ENCODE peak calls at places on chromosomes 6 and 20, in six cellular contexts. M, F, Q, N, S and U are unnamed samples.

GRCh38 chr6:139262519-139263300 is 29.1 kb downstream of the TXLNB start:
- DNase-seq in M (no peak), F (no peak), Q (peak), N (no peak), S (no peak), U (no peak)

GRCh38 chr6:13873288-13874190 is 51.2 kb upstream of the RNF182 start:
- DNase-seq in M (no peak), F (peak), Q (peak), N (peak), S (peak), U (peak)

GRCh38 chr20:33668087-33668790 is 1.5 kb downstream of the ACTL10 start:
- DNase-seq in M (peak), F (peak), Q (peak), N (no peak), S (peak), U (no peak)

GRCh38 chr6:124795879-124796838 is 166.1 kb upstream of the RNF217 start:
- DNase-seq in M (peak), F (peak), Q (no peak), N (no peak), S (no peak), U (no peak)

GRCh38 chr20:1150218-1150617 is 31.8 kb downstream of the PSMF1 start:
- DNase-seq in M (no peak), F (no peak), Q (peak), N (no peak), S (no peak), U (no peak)

GRCh38 chr20:34815636-34816035 is 9.8 kb downstream of the NCOA6 start:
- DNase-seq in M (peak), F (no peak), Q (no peak), N (no peak), S (no peak), U (no peak)

GRCh38 chr6:14882394-14883073 is 363.3 kb upstream of the JARID2 start:
- DNase-seq in M (peak), F (no peak), Q (no peak), N (peak), S (peak), U (no peak)

GRCh38 chr6:129645371-129646139 is 64.4 kb downstream of the ARHGAP18 start:
- DNase-seq in M (no peak), F (no peak), Q (no peak), N (no peak), S (no peak), U (peak)

GRCh38 chr6:67064323-67064722 is 1357.3 kb upstream of the EYS start:
- DNase-seq in M (no peak), F (no peak), Q (no peak), N (no peak), S (no peak), U (no peak)

GRCh38 chr20:7392551-7392950 is 547.7 kb downstream of the HAO1 start:
- DNase-seq in M (peak), F (no peak), Q (no peak), N (no peak), S (no peak), U (peak)

GRCh38 chr20:48490976-48491657 is 336.7 kb downstream of the PREX1 start:
- DNase-seq in M (no peak), F (no peak), Q (no peak), N (no peak), S (no peak), U (no peak)

GRCh38 chr6:35411066-35411465 is 41.1 kb upstream of the FANCE start:
- DNase-seq in M (no peak), F (no peak), Q (no peak), N (no peak), S (no peak), U (no peak)

GRCh38 chr20:53598140-53599038 is 4.8 kb upstream of the ZNF217 start:
- DNase-seq in M (no peak), F (no peak), Q (no peak), N (no peak), S (no peak), U (no peak)

GRCh38 chr6:43723737-43724295 is 36.2 kb upstream of the MRPS18A start:
- DNase-seq in M (peak), F (peak), Q (peak), N (no peak), S (peak), U (peak)

GRCh38 chr6:149221774-149222070 is 95.8 kb upstream of the TAB2 start:
- DNase-seq in M (peak), F (no peak), Q (no peak), N (no peak), S (no peak), U (no peak)

GRCh38 chr6:119124079-119124824 is 45.8 kb upstream of the FAM184A start:
- DNase-seq in M (no peak), F (no peak), Q (no peak), N (no peak), S (no peak), U (no peak)

GRCh38 chr6:137590684-137591083 is 96.5 kb upstream of the OLIG3 start:
- DNase-seq in M (no peak), F (no peak), Q (no peak), N (no peak), S (no peak), U (no peak)

GRCh38 chr20:884983-885952 is 30.9 kb downstream of the ANGPT4 start:
- DNase-seq in M (peak), F (peak), Q (peak), N (no peak), S (no peak), U (peak)

GRCh38 chr20:4637081-4637797 is 84.5 kb upstream of the PRND start:
- DNase-seq in M (no peak), F (no peak), Q (peak), N (no peak), S (no peak), U (no peak)